ENCODE peak calls at places on chromosomes 12 and 14, in five cellular contexts. X is HCT116, H is H1, U is K562, E is HepG2. A is an unnamed sample.

GRCh38 chr12:5466521-5466960 is 34.6 kb downstream of the NTF3 start:
- DNase-seq in U (no peak), H (no peak), X (no peak), E (no peak), A (no peak)

GRCh38 chr12:78002878-78003277 is 172.2 kb downstream of the NAV3 start:
- DNase-seq in U (no peak), H (no peak), E (no peak), X (no peak), A (no peak)

GRCh38 chr12:110354172-110354780 is 49.2 kb downstream of the ANAPC7 start:
- DNase-seq in U (peak; percentile 66), X (no peak), H (no peak), E (no peak), A (no peak)

GRCh38 chr12:79662046-79662811 is 28.5 kb downstream of the PAWR start:
- DNase-seq in U (no peak), X (no peak), H (no peak), E (peak; percentile 84), A (no peak)

GRCh38 chr12:117361905-117362304 is 479 bp upstream of the NOS1 start:
- DNase-seq in U (no peak), E (no peak), H (no peak), X (no peak), A (no peak)

GRCh38 chr12:117140397-117141096 is 41.3 kb upstream of the TESC start:
- DNase-seq in H (no peak), E (no peak), X (no peak), U (no peak), A (no peak)

GRCh38 chr14:65565948-65566347 is 153.4 kb downstream of the FUT8 start:
- DNase-seq in H (no peak), E (no peak), X (no peak), U (no peak), A (peak; percentile 4)

GRCh38 chr14:98189077-98189476 is 1082.9 kb downstream of the BCL11B start:
- DNase-seq in X (no peak), E (no peak), H (no peak), U (no peak), A (no peak)

GRCh38 chr14:24207104-24207543 is 1.6 kb downstream of the TSSK4 start:
- DNase-seq in U (no peak), E (no peak), H (no peak), X (no peak), A (no peak)

GRCh38 chr12:114694436-114695304 is 10.7 kb upstream of the TBX3 start:
- DNase-seq in U (no peak), E (no peak), X (no peak), H (no peak), A (no peak)

DNA sequence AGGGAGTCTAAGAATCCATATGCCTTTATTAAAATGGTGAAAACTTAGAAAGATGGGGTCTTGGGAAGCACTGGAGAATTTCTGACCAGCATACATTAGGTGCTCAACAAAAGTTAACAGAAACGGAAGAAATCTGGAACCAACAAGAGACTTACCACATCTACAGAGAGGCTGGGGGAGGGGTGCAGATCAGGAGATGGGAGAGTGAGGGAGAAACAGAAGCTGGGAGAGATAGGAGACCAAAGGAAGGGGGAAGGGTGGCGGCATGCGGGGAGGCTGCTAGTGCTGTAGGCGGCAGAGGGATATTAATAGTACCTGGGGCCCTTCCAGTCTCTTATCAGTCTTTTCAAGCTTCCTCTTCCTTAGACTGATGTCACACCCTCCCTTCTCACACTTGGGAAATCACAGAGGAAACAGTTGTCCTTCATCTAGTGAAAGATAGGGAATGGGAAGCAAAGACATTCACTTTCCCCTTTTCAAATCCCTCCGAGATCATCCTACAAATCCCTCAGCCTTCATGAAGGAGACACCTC is 18.1 kb downstream of the ZBTB39 start:
- DNase-seq in U (peak; percentile 94), E (no peak), X (no peak), H (no peak), A (no peak)
- H3K9ac ChIP-seq in U (peak overlapping the region; percentile 35), E (no peak overlapping the region), X (no peak overlapping the region), H (no peak overlapping the region), A (no peak overlapping the region)

DNA sequence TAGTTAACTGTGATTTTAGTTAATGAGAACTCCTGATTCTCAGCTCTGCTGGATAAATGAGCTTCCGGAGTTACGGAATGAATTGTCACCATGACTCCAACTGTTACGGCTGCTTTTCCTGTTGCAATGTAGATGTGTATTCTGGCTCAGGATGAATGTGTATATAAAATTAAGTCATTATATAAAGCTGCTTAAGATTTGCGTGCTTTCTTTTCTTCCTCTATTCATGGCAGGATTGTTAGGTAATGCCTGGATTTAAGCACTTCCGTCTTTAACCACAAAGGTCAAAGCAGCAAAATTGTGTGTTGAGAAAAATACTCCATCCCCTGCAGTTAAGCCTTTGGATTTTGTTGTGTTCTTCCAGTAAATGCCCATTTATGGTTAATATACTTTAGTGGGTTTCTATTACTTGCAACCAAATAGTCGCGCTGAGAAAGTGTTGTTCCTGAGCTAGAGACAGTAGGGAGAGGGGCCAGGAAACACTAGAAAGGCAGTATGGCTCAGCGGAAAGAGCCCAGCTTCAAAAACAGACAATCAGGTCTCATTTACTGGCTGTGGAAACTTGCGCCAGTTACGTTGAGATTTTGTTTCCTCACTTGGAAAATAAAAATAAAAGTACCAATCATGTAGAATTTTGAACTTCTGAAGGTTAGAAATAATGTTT is 9.4 kb upstream of the CCDC175 start:
- DNase-seq in X (no peak), U (no peak), H (no peak), E (no peak), A (no peak)
- TF ChIP-seq ATF3 in X (no peak), U (no peak), H (no peak), E (no peak), A (no peak)

GRCh38 chr14:73233564-73233963 is 3.7 kb upstream of the PAPLN start:
- DNase-seq in U (no peak), H (no peak), X (no peak), E (no peak), A (no peak)
- H3K9ac ChIP-seq in U (no peak overlapping the region), H (no peak overlapping the region), X (no peak overlapping the region), E (no peak overlapping the region), A (no peak overlapping the region)

GRCh38 chr12:26803552-26803951 is 29.4 kb downstream of the ITPR2 start:
- DNase-seq in X (no peak), E (no peak), H (no peak), U (no peak), A (no peak)
- TF ChIP-seq ATF3 in X (no peak), E (no peak), H (no peak), U (no peak), A (no peak)

GRCh38 chr12:32534698-32535097 is 135.3 kb downstream of the FGD4 start:
- DNase-seq in E (peak; percentile 13), H (no peak), U (no peak), X (no peak), A (no peak)
- H3K9ac ChIP-seq in E (peak overlapping the region; percentile 65), H (no peak overlapping the region), U (no peak overlapping the region), X (no peak overlapping the region), A (no peak overlapping the region)

DNA sequence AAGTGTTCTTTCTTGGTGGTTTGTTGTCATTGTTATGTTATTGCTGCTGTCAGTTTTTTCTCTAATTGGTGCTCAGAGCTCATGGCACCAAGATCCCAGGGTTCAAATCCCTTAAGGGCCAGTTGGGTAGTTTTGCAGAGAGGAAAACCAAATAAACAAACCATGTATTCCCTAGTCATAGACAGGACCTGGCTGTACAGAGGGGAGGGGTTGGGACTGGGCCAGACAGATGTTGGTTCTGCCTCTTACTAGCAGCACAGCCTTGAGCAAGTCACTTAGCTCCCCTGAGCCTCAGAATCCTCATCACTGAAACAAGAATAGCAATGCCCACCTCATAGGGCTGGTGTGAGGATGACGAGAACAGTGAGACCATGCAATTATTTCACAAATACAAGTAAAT is 53.4 kb downstream of the LTBP2 start:
- DNase-seq in H (no peak), X (no peak), E (no peak), U (no peak), A (no peak)
- TF ChIP-seq ATF3 in H (no peak), X (no peak), E (no peak), U (no peak), A (no peak)

GRCh38 chr12:4277856-4278581 is 4.5 kb downstream of the CCND2 start:
- DNase-seq in E (no peak), X (no peak), H (no peak), U (no peak), A (no peak)
- H3K9ac ChIP-seq in E (no peak overlapping the region), X (no peak overlapping the region), H (no peak overlapping the region), U (no peak overlapping the region), A (peak overlapping the region; percentile 53)

DNA sequence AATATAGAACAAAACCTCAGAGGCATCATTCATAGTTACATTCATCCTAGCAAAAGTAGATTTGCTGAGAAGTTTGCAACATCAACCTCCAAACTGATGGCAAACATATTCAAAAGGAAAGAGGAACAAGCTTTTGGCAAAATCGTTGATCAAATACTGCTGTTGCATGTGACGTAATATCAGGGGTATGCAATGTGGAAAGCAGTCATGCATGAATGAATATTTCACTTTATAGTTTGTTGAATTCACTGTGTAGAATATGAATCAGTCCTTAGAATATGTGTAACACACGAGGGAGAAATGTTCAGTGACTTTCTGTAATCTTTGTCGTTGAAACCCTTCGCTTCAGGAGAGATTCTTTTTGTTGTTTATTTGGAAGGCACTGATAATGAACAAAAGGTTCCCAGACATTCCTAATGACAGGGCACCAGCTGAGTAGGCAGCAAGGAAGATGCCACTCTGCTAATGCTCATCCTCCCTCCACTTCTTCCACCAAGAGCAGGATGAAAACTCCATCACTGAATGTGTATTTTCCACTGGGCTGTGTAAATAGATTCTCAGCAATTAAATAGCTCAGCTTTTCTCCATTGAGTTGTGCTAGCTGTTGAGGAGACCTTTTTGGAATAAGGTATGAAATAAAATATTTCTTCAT is 126.1 kb downstream of the PELI2 start:
- DNase-seq in X (no peak), U (no peak), E (no peak), H (no peak), A (no peak)
- TF ChIP-seq ATF3 in X (no peak), U (no peak), E (no peak), H (no peak), A (no peak)

A was measured in GM12878.